ENCODE peak calls at places on chromosomes 13 and 19, in five cellular contexts. One of them, this sample, is unnamed. For H3K4me1, the result is how much of the 10 kb centered on the place peaks cover.

GRCh38 chr19:49677901-49678674 is 1.0 kb downstream of the PRMT1 start:
- DNase-seq in esophagus squamous epithelium: no peak
- DNase-seq in K562: peak
- DNase-seq in adrenal gland: peak
- DNase-seq in endothelial cell of umbilical vein: peak
- DNase-seq in this sample: peak

GRCh38 chr13:110993788-110994187 is 78.9 kb upstream of the ANKRD10 start:
- DNase-seq in esophagus squamous epithelium: no peak
- DNase-seq in adrenal gland: no peak
- DNase-seq in endothelial cell of umbilical vein: no peak
- DNase-seq in K562: no peak
- DNase-seq in this sample: no peak

GRCh38 chr19:53871448-53871847 is 3.8 kb downstream of the MYADM start:
- DNase-seq in adrenal gland: no peak
- DNase-seq in esophagus squamous epithelium: no peak
- DNase-seq in endothelial cell of umbilical vein: no peak
- DNase-seq in K562: no peak
- DNase-seq in this sample: no peak

GRCh38 chr13:45361596-45362206 is 20.7 kb upstream of the TPT1 start:
- DNase-seq in esophagus squamous epithelium: no peak
- DNase-seq in endothelial cell of umbilical vein: no peak
- DNase-seq in K562: peak
- DNase-seq in adrenal gland: no peak
- DNase-seq in this sample: no peak

GRCh38 chr13:64239372-64239771 is 2823.7 kb upstream of the PCDH20 start:
- DNase-seq in K562: no peak
- DNase-seq in esophagus squamous epithelium: no peak
- DNase-seq in adrenal gland: no peak
- DNase-seq in endothelial cell of umbilical vein: peak
- DNase-seq in this sample: no peak

GRCh38 chr13:71525004-71525403 is 342.0 kb downstream of the DACH1 start:
- DNase-seq in K562: no peak
- DNase-seq in esophagus squamous epithelium: no peak
- DNase-seq in endothelial cell of umbilical vein: no peak
- DNase-seq in adrenal gland: no peak
- DNase-seq in this sample: no peak

GRCh38 chr13:29522044-29522685 is 73.3 kb downstream of the SLC7A1 start:
- DNase-seq in esophagus squamous epithelium: no peak
- DNase-seq in K562: no peak
- DNase-seq in adrenal gland: no peak
- DNase-seq in endothelial cell of umbilical vein: no peak
- DNase-seq in this sample: no peak

GRCh38 chr19:17021793-17022590 is 4.6 kb downstream of the CPAMD8 start:
- DNase-seq in adrenal gland: no peak
- DNase-seq in K562: no peak
- DNase-seq in endothelial cell of umbilical vein: peak
- DNase-seq in esophagus squamous epithelium: no peak
- DNase-seq in this sample: no peak

GRCh38 chr13:73820688-73821087 is 313.5 kb downstream of the KLF12 start:
- DNase-seq in K562: no peak
- DNase-seq in endothelial cell of umbilical vein: no peak
- DNase-seq in esophagus squamous epithelium: no peak
- DNase-seq in adrenal gland: no peak
- DNase-seq in this sample: no peak

GRCh38 chr13:66503890-66504289 is 726.2 kb downstream of the PCDH9 start:
- DNase-seq in adrenal gland: no peak
- DNase-seq in endothelial cell of umbilical vein: no peak
- DNase-seq in esophagus squamous epithelium: no peak
- DNase-seq in K562: no peak
- DNase-seq in this sample: no peak

GRCh38 chr19:17441241-17442135 is 7.0 kb downstream of the TMEM221 start:
- DNase-seq in K562: peak
- DNase-seq in endothelial cell of umbilical vein: peak
- DNase-seq in esophagus squamous epithelium: no peak
- DNase-seq in adrenal gland: no peak
- DNase-seq in this sample: peak

GRCh38 chr13:30881191-30881651 is 24.9 kb upstream of the MEDAG start:
- DNase-seq in endothelial cell of umbilical vein: no peak
- DNase-seq in adrenal gland: peak
- DNase-seq in esophagus squamous epithelium: no peak
- DNase-seq in K562: no peak
- DNase-seq in this sample: no peak

GRCh38 chr19:3061214-3062161 is 807 bp downstream of the TLE5 start:
- DNase-seq in adrenal gland: peak
- DNase-seq in esophagus squamous epithelium: no peak
- DNase-seq in endothelial cell of umbilical vein: no peak
- DNase-seq in K562: peak
- DNase-seq in this sample: no peak

GRCh38 chr13:113742445-113743120 is 16.4 kb upstream of the TMEM255B start:
- DNase-seq in esophagus squamous epithelium: no peak
- DNase-seq in endothelial cell of umbilical vein: no peak
- DNase-seq in K562: no peak
- DNase-seq in adrenal gland: no peak
- DNase-seq in this sample: no peak

GRCh38 chr13:30143671-30144400 is 163.5 kb downstream of the KATNAL1 start:
- DNase-seq in endothelial cell of umbilical vein: no peak
- DNase-seq in K562: no peak
- DNase-seq in adrenal gland: no peak
- DNase-seq in esophagus squamous epithelium: no peak
- DNase-seq in this sample: no peak

GRCh38 chr19:16363133-16363851 is 38.7 kb downstream of the KLF2 start:
- DNase-seq in endothelial cell of umbilical vein: no peak
- DNase-seq in esophagus squamous epithelium: no peak
- DNase-seq in adrenal gland: no peak
- DNase-seq in K562: no peak
- DNase-seq in this sample: peak

GRCh38 chr13:113239357-113239756 is 29.9 kb downstream of the CUL4A start:
- DNase-seq in K562: no peak
- DNase-seq in endothelial cell of umbilical vein: no peak
- DNase-seq in esophagus squamous epithelium: no peak
- DNase-seq in adrenal gland: no peak
- DNase-seq in this sample: no peak

GRCh38 chr13:40920826-40921225 is 98.3 kb downstream of the ELF1 start:
- DNase-seq in adrenal gland: no peak
- DNase-seq in esophagus squamous epithelium: no peak
- DNase-seq in endothelial cell of umbilical vein: no peak
- DNase-seq in K562: no peak
- DNase-seq in this sample: no peak

GRCh38 chr13:19089315-19089714 is 92.3 kb downstream of the TUBA3C start:
- DNase-seq in K562: peak
- DNase-seq in esophagus squamous epithelium: no peak
- DNase-seq in endothelial cell of umbilical vein: no peak
- DNase-seq in adrenal gland: no peak
- DNase-seq in this sample: no peak

GRCh38 chr13:113648218-113648615 is 9.8 kb downstream of the ATP4B start:
- DNase-seq in K562: no peak
- DNase-seq in adrenal gland: no peak
- DNase-seq in endothelial cell of umbilical vein: no peak
- DNase-seq in esophagus squamous epithelium: no peak
- DNase-seq in this sample: no peak

GRCh38 chr19:50458396-50459066 is 17.8 kb upstream of the EMC10 start:
- DNase-seq in esophagus squamous epithelium: no peak
- DNase-seq in K562: no peak
- DNase-seq in endothelial cell of umbilical vein: no peak
- DNase-seq in adrenal gland: no peak
- DNase-seq in this sample: no peak

GRCh38 chr19:38673030-38673429 is 25.6 kb downstream of the ACTN4 start:
- DNase-seq in K562: no peak
- DNase-seq in esophagus squamous epithelium: no peak
- DNase-seq in endothelial cell of umbilical vein: no peak
- DNase-seq in adrenal gland: no peak
- DNase-seq in this sample: no peak
- H3K4me1 ChIP-seq in K562: half or more
- H3K4me1 ChIP-seq in esophagus squamous epithelium: half or more
- H3K4me1 ChIP-seq in endothelial cell of umbilical vein: half or more
- H3K4me1 ChIP-seq in adrenal gland: half or more
- H3K4me1 ChIP-seq in this sample: half or more

DNA sequence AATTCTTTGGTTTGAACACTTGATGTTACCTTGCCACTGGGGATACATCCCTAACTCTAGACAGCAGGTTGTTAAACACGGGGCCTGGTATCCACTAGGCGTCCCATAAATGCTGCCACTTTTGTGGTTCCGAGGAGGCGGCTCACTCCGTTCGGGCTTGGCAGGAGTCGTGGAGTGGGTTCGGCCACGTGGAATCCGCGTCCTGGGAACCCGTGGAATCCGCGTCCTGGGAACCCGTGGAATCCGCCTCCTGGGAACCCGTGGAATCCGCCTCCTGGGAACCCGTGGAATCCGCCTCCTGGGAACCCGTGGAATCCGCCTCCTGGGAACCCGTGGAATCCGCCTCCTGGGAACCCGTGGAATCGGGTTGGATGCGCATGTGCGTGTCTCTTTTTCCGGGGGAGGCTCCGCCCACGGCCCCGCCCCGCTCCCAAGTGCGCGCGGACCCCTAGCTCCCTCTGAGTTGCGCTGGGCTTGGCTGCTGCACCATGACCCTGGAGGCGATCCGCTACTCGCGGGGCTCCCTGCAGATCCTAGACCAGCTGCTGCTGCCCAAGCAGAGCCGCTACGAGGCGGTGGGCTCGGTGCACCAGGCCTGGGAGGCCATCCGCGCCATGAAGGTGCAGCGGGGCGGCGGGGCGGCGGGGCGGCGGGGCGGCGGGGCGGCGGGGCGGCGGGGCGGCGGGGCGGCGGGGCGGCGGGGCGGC is at the start of gene MRI1:
- DNase-seq in K562: peak
- DNase-seq in endothelial cell of umbilical vein: peak
- DNase-seq in adrenal gland: peak
- DNase-seq in esophagus squamous epithelium: no peak
- DNase-seq in this sample: peak
- TF ChIP-seq POLR2A in K562: peak
- TF ChIP-seq POLR2A in endothelial cell of umbilical vein: peak
- TF ChIP-seq POLR2A in adrenal gland: peak
- TF ChIP-seq POLR2A in esophagus squamous epithelium: no peak
- TF ChIP-seq POLR2A in this sample: peak

GRCh38 chr19:6064703-6065073 is 45.6 kb downstream of the RFX2 start:
- DNase-seq in endothelial cell of umbilical vein: no peak
- DNase-seq in esophagus squamous epithelium: no peak
- DNase-seq in K562: no peak
- DNase-seq in adrenal gland: no peak
- DNase-seq in this sample: no peak
- H3K4me1 ChIP-seq in endothelial cell of umbilical vein: half or more
- H3K4me1 ChIP-seq in esophagus squamous epithelium: half or more
- H3K4me1 ChIP-seq in K562: half or more
- H3K4me1 ChIP-seq in adrenal gland: half or more
- H3K4me1 ChIP-seq in this sample: under half

GRCh38 chr13:99436686-99437416 is 64.4 kb upstream of the TM9SF2 start:
- DNase-seq in K562: peak
- DNase-seq in adrenal gland: peak
- DNase-seq in endothelial cell of umbilical vein: peak
- DNase-seq in esophagus squamous epithelium: peak
- DNase-seq in this sample: peak
- TF ChIP-seq POLR2A in K562: no peak
- TF ChIP-seq POLR2A in adrenal gland: no peak
- TF ChIP-seq POLR2A in endothelial cell of umbilical vein: no peak
- TF ChIP-seq POLR2A in esophagus squamous epithelium: no peak
- TF ChIP-seq POLR2A in this sample: no peak

DNA sequence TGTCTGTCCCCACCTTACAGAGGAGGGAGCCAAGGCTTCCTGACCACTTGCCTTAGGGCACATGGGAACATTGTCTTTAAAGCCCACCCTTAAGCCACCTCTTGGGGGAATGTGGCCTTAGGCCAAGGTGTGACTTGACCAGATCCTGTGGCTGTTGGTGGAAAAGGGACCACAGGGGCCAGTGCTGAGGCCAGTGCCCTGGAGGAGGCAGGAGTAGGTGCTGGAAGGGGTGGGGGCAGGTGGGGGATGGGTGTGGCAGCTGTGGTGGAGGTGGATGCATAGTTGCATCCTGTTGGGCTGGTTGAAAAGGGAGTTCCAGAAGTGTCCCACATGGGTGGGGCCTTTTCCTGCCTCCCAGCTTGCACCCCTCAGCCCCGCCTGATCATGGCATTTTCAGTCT is 44.8 kb downstream of the DNM2 start:
- DNase-seq in K562: no peak
- DNase-seq in esophagus squamous epithelium: no peak
- DNase-seq in adrenal gland: no peak
- DNase-seq in endothelial cell of umbilical vein: no peak
- DNase-seq in this sample: no peak
- H3K4me1 ChIP-seq in K562: under half
- H3K4me1 ChIP-seq in esophagus squamous epithelium: under half
- H3K4me1 ChIP-seq in adrenal gland: half or more
- H3K4me1 ChIP-seq in endothelial cell of umbilical vein: under half
- H3K4me1 ChIP-seq in this sample: half or more

GRCh38 chr13:91054902-91055301 is 292.6 kb upstream of the MIR17HG start:
- DNase-seq in endothelial cell of umbilical vein: no peak
- DNase-seq in esophagus squamous epithelium: no peak
- DNase-seq in K562: no peak
- DNase-seq in adrenal gland: no peak
- DNase-seq in this sample: no peak
- TF ChIP-seq POLR2A in endothelial cell of umbilical vein: no peak
- TF ChIP-seq POLR2A in esophagus squamous epithelium: no peak
- TF ChIP-seq POLR2A in K562: no peak
- TF ChIP-seq POLR2A in adrenal gland: no peak
- TF ChIP-seq POLR2A in this sample: no peak